ENCODE peak calls at places on chromosome 1, in four cellular contexts. J is heart right ventricle, B is fibroblast of lung, E is brain microvascular endothelial cell. A is an unnamed sample.

GRCh38 chr1:51644533-51645197 is 27.8 kb downstream of the OSBPL9 start:
- DNase-seq in J (no peak), B (peak), E (peak), A (no peak)

GRCh38 chr1:32180186-32181060 is 948 bp downstream of the TXLNA start:
- DNase-seq in J (peak), B (peak), E (peak), A (no peak)

GRCh38 chr1:95640746-95641145 is 406.7 kb downstream of the RWDD3 start:
- DNase-seq in J (no peak), B (peak), E (peak), A (no peak)

GRCh38 chr1:74733616-74734484 is 898 bp downstream of the TYW3 start:
- DNase-seq in J (no peak), B (peak), E (peak), A (no peak)

GRCh38 chr1:156078728-156079127 is 3.5 kb downstream of the MEX3A start:
- DNase-seq in J (no peak), B (no peak), E (no peak), A (no peak)

GRCh38 chr1:203199481-203200058 is 13.1 kb upstream of the CHI3L1 start:
- DNase-seq in J (no peak), B (no peak), E (no peak), A (no peak)

GRCh38 chr1:172801923-172802322 is 143.0 kb downstream of the FASLG start:
- DNase-seq in J (no peak), B (no peak), E (no peak), A (no peak)

GRCh38 chr1:27868556-27868931 is 3.8 kb upstream of the THEMIS2 start:
- DNase-seq in J (no peak), B (no peak), E (no peak), A (no peak)

GRCh38 chr1:151443846-151444790 is 15.2 kb downstream of the POGZ start:
- DNase-seq in J (no peak), B (peak), E (peak), A (peak)

GRCh38 chr1:82395450-82395849 is 594.7 kb downstream of the ADGRL2 start:
- DNase-seq in J (no peak), B (no peak), E (no peak), A (no peak)

GRCh38 chr1:151399890-151400235 is 490 bp downstream of the PSMB4 start:
- DNase-seq in J (no peak), B (peak), E (peak), A (no peak)

GRCh38 chr1:212791261-212791675 is 309 bp downstream of the NSL1 start:
- DNase-seq in J (no peak), B (peak), E (peak), A (no peak)

GRCh38 chr1:235030919-235031596 is 97.6 kb downstream of the TOMM20 start:
- DNase-seq in J (no peak), B (no peak), E (no peak), A (no peak)

GRCh38 chr1:35448344-35448801 is 108.8 kb downstream of the KIAA0319L start:
- DNase-seq in J (no peak), B (peak), E (peak), A (peak)

GRCh38 chr1:155320661-155321576 is at the start of gene RUSC1:
- DNase-seq in J (peak), B (peak), E (peak), A (no peak)

GRCh38 chr1:54421101-54421504 is 14.9 kb upstream of the SSBP3 start:
- DNase-seq in J (no peak), B (no peak), E (no peak), A (no peak)

GRCh38 chr1:10651377-10651776 is 145.1 kb downstream of the CASZ1 start:
- DNase-seq in J (no peak), B (peak), E (no peak), A (no peak)

GRCh38 chr1:11752359-11753208 is 9.4 kb upstream of the C1orf167 start:
- DNase-seq in J (no peak), B (no peak), E (no peak), A (no peak)

GRCh38 chr1:203305809-203306088 is 430 bp downstream of the BTG2 start:
- DNase-seq in J (no peak), B (no peak), E (no peak), A (no peak)

GRCh38 chr1:4084053-4084431 is 184.0 kb upstream of the C1orf174 start:
- DNase-seq in J (no peak), B (no peak), E (no peak), A (no peak)

GRCh38 chr1:205963352-205963751 is 20.1 kb upstream of the SLC26A9 start:
- DNase-seq in J (no peak), B (peak), E (peak), A (peak)

GRCh38 chr1:48556161-48556850 is 84.3 kb upstream of the SPATA6 start:
- DNase-seq in J (no peak), B (no peak), E (no peak), A (no peak)

GRCh38 chr1:2135425-2135824 is 59.1 kb downstream of the FAAP20 start:
- DNase-seq in J (peak), B (peak), E (peak), A (peak)

GRCh38 chr1:180631197-180631765 is 541 bp upstream of the XPR1 start:
- DNase-seq in J (no peak), B (no peak), E (no peak), A (no peak)

GRCh38 chr1:21550097-21550496 is 40.9 kb downstream of the ALPL start:
- DNase-seq in J (no peak), B (no peak), E (no peak), A (no peak)

GRCh38 chr1:155086182-155086741 is 7.6 kb downstream of the EFNA3 start:
- DNase-seq in J (peak), B (peak), E (peak), A (no peak)

GRCh38 chr1:226060976-226061792 is 1.3 kb upstream of the H3-3A start:
- DNase-seq in J (no peak), B (peak), E (no peak), A (no peak)

GRCh38 chr1:205122489-205122882 is 708 bp upstream of the RBBP5 start:
- DNase-seq in J (no peak), B (no peak), E (no peak), A (no peak)

GRCh38 chr1:160177667-160178066 is 12.7 kb upstream of the CASQ1 start:
- DNase-seq in J (no peak), B (no peak), E (no peak), A (no peak)

GRCh38 chr1:211738709-211739301 is 63.4 kb upstream of the NEK2 start:
- DNase-seq in J (no peak), B (no peak), E (no peak), A (no peak)

GRCh38 chr1:156490401-156491032 is 10.1 kb downstream of the MEF2D start:
- DNase-seq in J (peak), B (no peak), E (no peak), A (no peak)

GRCh38 chr1:180912211-180912800 is 391 bp upstream of the KIAA1614 start:
- DNase-seq in J (peak), B (peak), E (no peak), A (no peak)

GRCh38 chr1:23903754-23904153 is 9.4 kb downstream of the CNR2 start:
- DNase-seq in J (no peak), B (no peak), E (no peak), A (no peak)

GRCh38 chr1:22641247-22641646 is 2.2 kb upstream of the C1QC start:
- DNase-seq in J (no peak), B (no peak), E (no peak), A (no peak)

GRCh38 chr1:32219022-32219421 is 3.1 kb downstream of the TMEM234 start:
- DNase-seq in J (no peak), B (no peak), E (no peak), A (no peak)

GRCh38 chr1:11692899-11693590 is 1.5 kb downstream of the DRAXIN start:
- DNase-seq in J (no peak), B (peak), E (peak), A (no peak)

GRCh38 chr1:26861286-26861701 is 1.7 kb upstream of the SFN start:
- DNase-seq in J (no peak), B (peak), E (peak), A (no peak)

DNA sequence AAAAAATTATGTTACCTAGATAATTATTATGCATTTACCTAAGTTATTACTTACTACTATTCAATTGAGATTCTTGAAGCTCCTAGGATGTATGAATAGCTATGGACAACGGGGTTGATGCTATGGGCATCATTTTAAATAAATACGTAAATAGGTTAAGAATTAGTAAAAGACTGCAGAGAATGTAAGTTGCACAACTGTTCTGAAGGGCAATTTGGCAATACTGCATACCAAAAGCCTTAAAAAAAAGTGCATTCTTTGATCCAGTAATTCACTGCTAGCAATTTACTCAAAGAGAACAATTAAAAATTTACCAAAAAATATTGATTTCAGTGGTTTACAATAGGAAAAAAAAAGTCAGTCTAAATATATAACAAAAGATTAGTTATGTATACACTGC is 3.5 kb downstream of the ARPC5 start:
- DNase-seq in J (no peak), B (peak), E (peak), A (no peak)
- H3K4me3 ChIP-seq in J (peak), B (peak), E (peak), A (peak)

GRCh38 chr1:18018381-18018780 is 89.2 kb upstream of the IGSF21 start:
- DNase-seq in J (no peak), B (no peak), E (no peak), A (no peak)

GRCh38 chr1:18011703-18012102 is 95.9 kb upstream of the IGSF21 start:
- DNase-seq in J (no peak), B (no peak), E (no peak), A (no peak)

GRCh38 chr1:18012686-18013085 is 94.9 kb upstream of the IGSF21 start:
- DNase-seq in J (no peak), B (no peak), E (no peak), A (no peak)

GRCh38 chr1:18020021-18020817 is 87.4 kb upstream of the IGSF21 start:
- DNase-seq in J (no peak), B (no peak), E (no peak), A (no peak)

GRCh38 chr1:18015719-18016118 is 91.9 kb upstream of the IGSF21 start:
- DNase-seq in J (no peak), B (no peak), E (no peak), A (no peak)
- TF ChIP-seq CTCF in J (no peak), B (no peak), E (no peak), A (no peak)

GRCh38 chr1:15156807-15157380 is 3.3 kb downstream of the TMEM51 start:
- DNase-seq in J (no peak), B (no peak), E (no peak), A (no peak)

GRCh38 chr1:15159166-15159555 is 5.6 kb downstream of the TMEM51 start:
- DNase-seq in J (no peak), B (peak), E (no peak), A (no peak)

GRCh38 chr1:15157524-15158399 is 4.2 kb downstream of the TMEM51 start:
- DNase-seq in J (no peak), B (no peak), E (no peak), A (no peak)

GRCh38 chr1:15155760-15156743 is 2.5 kb downstream of the TMEM51 start:
- DNase-seq in J (no peak), B (peak), E (no peak), A (no peak)

GRCh38 chr1:15158506-15159165 is 5.1 kb downstream of the TMEM51 start:
- DNase-seq in J (no peak), B (peak), E (peak), A (peak)
- H3K4me3 ChIP-seq in J (peak), B (no peak), E (no peak), A (no peak)

GRCh38 chr1:230104395-230105244 is 37.6 kb downstream of the GALNT2 start:
- DNase-seq in J (peak), B (peak), E (peak), A (peak)
- TF ChIP-seq CTCF in J (no peak), B (no peak), E (peak), A (no peak)

A was measured in AG04449.